ENCODE peak calls at places on chromosomes 2 and 18, in nine cellular contexts. X is hepatocyte, P is suprapubic skin, T is stomach, E is left ventricle myocardium inferior, C is fibroblast of lung, L is tibial artery, M is GM23338, S is body of pancreas. D is an unnamed sample.
A peak's percentile ranks its signal among the peaks of the same experiment; 100 is the strongest.

GRCh38 chr2:215900203-215900611 is 113.1 kb downstream of the MREG start:
- DNase-seq in S (no peak), M (no peak), L (peak; percentile 53), T (no peak), C (peak; percentile 63), X (peak; percentile 33), E (no peak), P (peak; percentile 69), D (peak; percentile 60)

GRCh38 chr2:118058979-118059378 is 29.3 kb upstream of the INSIG2 start:
- DNase-seq in M (no peak), E (no peak), S (no peak), C (no peak), X (no peak), L (no peak), P (no peak), T (no peak), D (no peak)

GRCh38 chr2:184644685-184645084 is 46.4 kb downstream of the ZNF804A start:
- DNase-seq in X (no peak), L (no peak), S (no peak), M (peak; percentile 11), C (peak; percentile 56), P (no peak), E (no peak), T (no peak), D (no peak)

GRCh38 chr18:59123588-59124369 is 15.9 kb upstream of the SEC11C start:
- DNase-seq in T (no peak), X (peak; percentile 44), E (no peak), L (no peak), M (no peak), S (no peak), C (peak; percentile 74), P (no peak), D (no peak)

GRCh38 chr2:186853871-186854435 is 5.0 kb upstream of the ZSWIM2 start:
- DNase-seq in P (no peak), C (peak; percentile 37), X (no peak), M (no peak), E (no peak), S (no peak), T (no peak), L (no peak), D (no peak)

GRCh38 chr2:85326406-85326945 is 1.3 kb downstream of the TGOLN2 start:
- DNase-seq in E (no peak), C (no peak), L (no peak), X (no peak), S (no peak), T (no peak), M (no peak), P (no peak), D (no peak)

GRCh38 chr18:33677891-33678290 is 99.9 kb downstream of the ASXL3 start:
- DNase-seq in M (no peak), C (no peak), E (no peak), X (no peak), S (no peak), L (no peak), T (no peak), P (no peak), D (no peak)

GRCh38 chr18:1511619-1512311 is 607.1 kb downstream of the ADCYAP1 start:
- DNase-seq in X (no peak), T (no peak), L (no peak), E (no peak), M (no peak), C (no peak), S (no peak), P (no peak), D (peak; percentile 19)

GRCh38 chr2:39380525-39381150 is 56.4 kb downstream of the MAP4K3 start:
- DNase-seq in X (no peak), L (no peak), E (no peak), S (no peak), P (no peak), C (peak; percentile 50), T (no peak), M (no peak), D (no peak)

GRCh38 chr2:151973013-151973900 is 125.6 kb downstream of the CACNB4 start:
- DNase-seq in L (no peak), T (no peak), P (no peak), C (no peak), E (no peak), X (no peak), S (no peak), M (no peak), D (no peak)

GRCh38 chr2:4047961-4048891 is 344.9 kb downstream of the DCDC2C start:
- DNase-seq in T (no peak), M (no peak), P (no peak), E (no peak), X (no peak), L (no peak), S (no peak), C (peak; percentile 1), D (no peak)

GRCh38 chr18:36274296-36274695 is 23.2 kb upstream of the FHOD3 start:
- DNase-seq in S (no peak), T (no peak), L (no peak), E (no peak), X (no peak), C (no peak), P (no peak), M (no peak), D (no peak)

GRCh38 chr2:16181062-16181740 is 240.9 kb downstream of the MYCN start:
- DNase-seq in X (no peak), L (no peak), C (no peak), E (no peak), P (no peak), T (peak; percentile 82), M (no peak), S (no peak), D (no peak)

GRCh38 chr18:58449366-58449935 is 179.4 kb downstream of the ALPK2 start:
- DNase-seq in M (no peak), C (no peak), T (no peak), X (no peak), E (no peak), S (no peak), L (no peak), P (no peak), D (no peak)

GRCh38 chr2:154240921-154241379 is 369.2 kb downstream of the GALNT13 start:
- DNase-seq in S (no peak), C (no peak), M (peak; percentile 14), X (no peak), P (peak; percentile 48), L (no peak), E (no peak), T (no peak), D (peak; percentile 10)

GRCh38 chr2:1632006-1632348 is 112.3 kb downstream of the PXDN start:
- DNase-seq in L (no peak), X (peak; percentile 38), P (no peak), M (no peak), C (peak; percentile 45), T (no peak), S (no peak), E (no peak), D (no peak)

GRCh38 chr2:152542995-152543481 is 174.2 kb downstream of the PRPF40A start:
- DNase-seq in E (no peak), X (peak; percentile 75), C (peak; percentile 87), M (peak; percentile 54), L (no peak), P (no peak), S (no peak), T (no peak), D (no peak)

GRCh38 chr2:35933031-35933430 is 422.5 kb upstream of the CRIM1 start:
- DNase-seq in T (no peak), P (no peak), E (no peak), X (no peak), L (no peak), S (no peak), M (no peak), C (peak; percentile 28), D (no peak)

DNA sequence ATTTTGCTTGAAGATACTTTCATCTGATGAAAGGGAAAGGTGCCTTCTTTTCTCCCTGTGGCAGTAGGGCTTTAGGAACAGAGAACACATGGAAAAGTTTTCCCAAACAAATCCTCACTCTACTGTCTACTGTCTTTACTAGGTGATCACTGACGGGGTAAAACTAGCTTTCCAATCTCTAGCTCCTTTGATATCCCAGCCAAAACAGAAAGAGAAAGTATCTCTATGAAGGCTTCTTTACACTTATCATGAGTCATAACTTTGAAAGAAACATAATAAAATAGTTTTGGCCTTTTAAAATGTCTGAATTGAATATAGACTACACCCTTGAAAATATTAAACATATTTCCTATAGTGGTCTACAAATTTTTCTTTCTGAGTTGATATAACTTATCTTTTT is 214.5 kb downstream of the DSEL start:
- DNase-seq in P (no peak), S (no peak), X (no peak), T (no peak), C (peak; percentile 56), L (no peak), E (no peak), M (no peak), D (no peak)
- TF ChIP-seq CTCF in P (no peak), S (no peak), X (no peak), T (no peak), C (no peak), L (no peak), E (no peak), M (no peak), D (no peak)

GRCh38 chr2:67883316-67884080 is 179.3 kb downstream of the C1D start:
- DNase-seq in S (no peak), M (no peak), L (no peak), E (no peak), C (no peak), X (no peak), T (no peak), P (no peak), D (no peak)
- H3K4me1 ChIP-seq in S (no peaks in the 10 kb centered on the region), M (no peaks in the 10 kb centered on the region), L (peaks cover 16% of the 10 kb centered on the region), E (peaks cover 5% of the 10 kb centered on the region), C (no peaks in the 10 kb centered on the region), X (no peaks in the 10 kb centered on the region), T (no peaks in the 10 kb centered on the region), P (peaks cover 13% of the 10 kb centered on the region), D (no peaks in the 10 kb centered on the region)

GRCh38 chr2:204407209-204408070 is 137.8 kb upstream of the PARD3B start:
- DNase-seq in X (peak; percentile 71), P (no peak), M (no peak), T (no peak), C (no peak), E (no peak), S (no peak), L (no peak), D (no peak)
- H3K4me3 ChIP-seq in X (no peak overlapping the region), P (no peak overlapping the region), M (no peak overlapping the region), T (no peak overlapping the region), C (no peak overlapping the region), E (no peak overlapping the region), S (no peak overlapping the region), L (no peak overlapping the region), D (no peak overlapping the region)

GRCh38 chr2:211027976-211028375 is 471.6 kb downstream of the CPS1 start:
- DNase-seq in E (no peak), S (no peak), P (no peak), X (no peak), T (no peak), C (no peak), L (no peak), M (no peak), D (no peak)

GRCh38 chr2:211035548-211036185 is 479.3 kb downstream of the CPS1 start:
- DNase-seq in M (peak; percentile 68), L (no peak), C (peak; percentile 21), S (no peak), E (no peak), T (no peak), P (no peak), X (peak; percentile 38), D (no peak)

GRCh38 chr2:211033765-211034164 is 477.4 kb downstream of the CPS1 start:
- DNase-seq in M (peak; percentile 70), E (no peak), P (no peak), C (no peak), T (no peak), X (peak; percentile 20), S (no peak), L (no peak), D (no peak)
- TF ChIP-seq CTCF in M (peak; percentile 69), E (peak; percentile 41), P (no peak), C (peak; percentile 19), T (no peak), X (peak; percentile 52), S (no peak), L (peak; percentile 8), D (peak; percentile 17)

D was measured in psoas muscle.